ENCODE peak calls at places on chromosome 15, in ten cellular contexts. G is OCI-LY7; N is cardiac fibroblast; V is colonic mucosa; E is activated CD8-positive, alpha-beta T cell treated with anti-CD3 and anti-CD28 coated beads for 36 hours; H is endodermal cell; Z is neural crest cell; R is Calu3; U is GM06990; F is B cell. L is an unnamed sample.

GRCh38 chr15:27958911-27959598 is 140.1 kb downstream of the OCA2 start:
- DNase-seq in E (no peak), N (no peak), R (no peak), Z (no peak), F (no peak), H (no peak), V (no peak), G (peak), U (no peak), L (no peak)

GRCh38 chr15:90648137-90649070 is 68.7 kb upstream of the BLM start:
- DNase-seq in U (no peak), E (peak), Z (peak), V (peak), R (peak), N (peak), H (peak), F (peak), G (peak), L (peak)

GRCh38 chr15:36970522-36970921 is 129.8 kb downstream of the MEIS2 start:
- DNase-seq in R (no peak), U (no peak), H (no peak), N (no peak), F (no peak), E (no peak), G (no peak), Z (no peak), V (peak), L (no peak)

GRCh38 chr15:49863431-49864205 is 242.8 kb downstream of the DTWD1 start:
- DNase-seq in F (no peak), E (no peak), N (peak), V (no peak), G (no peak), R (no peak), H (no peak), U (no peak), Z (no peak), L (no peak)

GRCh38 chr15:55827204-55827603 is 84.3 kb upstream of the PRTG start:
- DNase-seq in E (peak), Z (no peak), F (no peak), R (no peak), V (no peak), H (no peak), U (no peak), N (no peak), G (no peak), L (no peak)

GRCh38 chr15:25795712-25796111 is 67.4 kb downstream of the ATP10A start:
- DNase-seq in N (no peak), G (peak), R (no peak), Z (no peak), E (no peak), V (peak), F (no peak), H (no peak), U (no peak), L (no peak)

GRCh38 chr15:45451265-45451664 is 71.3 kb downstream of the SLC30A4 start:
- DNase-seq in H (no peak), F (no peak), R (no peak), Z (no peak), V (peak), N (no peak), G (no peak), E (no peak), U (no peak), L (no peak)

GRCh38 chr15:89666147-89666857 is 11.0 kb upstream of the KIF7 start:
- DNase-seq in G (no peak), N (no peak), E (no peak), H (peak), F (no peak), Z (no peak), R (no peak), V (no peak), U (no peak), L (no peak)

GRCh38 chr15:59993041-59993750 is 10.9 kb upstream of the FOXB1 start:
- DNase-seq in Z (no peak), V (no peak), R (no peak), E (no peak), F (no peak), G (no peak), H (no peak), U (no peak), N (no peak), L (no peak)

GRCh38 chr15:60644903-60645302 is 166.0 kb upstream of the ICE2 start:
- DNase-seq in E (no peak), U (no peak), N (no peak), F (no peak), Z (no peak), V (no peak), H (no peak), G (no peak), R (no peak), L (no peak)

GRCh38 chr15:88258021-88258641 is 1.6 kb upstream of the NTRK3 start:
- DNase-seq in G (peak), R (no peak), H (peak), Z (no peak), E (peak), V (no peak), N (no peak), U (no peak), F (no peak), L (no peak)

GRCh38 chr15:39969871-39970270 is 36.0 kb downstream of the EIF2AK4 start:
- DNase-seq in V (peak), R (peak), G (no peak), N (peak), H (no peak), Z (no peak), U (no peak), F (no peak), E (peak), L (peak)

DNA sequence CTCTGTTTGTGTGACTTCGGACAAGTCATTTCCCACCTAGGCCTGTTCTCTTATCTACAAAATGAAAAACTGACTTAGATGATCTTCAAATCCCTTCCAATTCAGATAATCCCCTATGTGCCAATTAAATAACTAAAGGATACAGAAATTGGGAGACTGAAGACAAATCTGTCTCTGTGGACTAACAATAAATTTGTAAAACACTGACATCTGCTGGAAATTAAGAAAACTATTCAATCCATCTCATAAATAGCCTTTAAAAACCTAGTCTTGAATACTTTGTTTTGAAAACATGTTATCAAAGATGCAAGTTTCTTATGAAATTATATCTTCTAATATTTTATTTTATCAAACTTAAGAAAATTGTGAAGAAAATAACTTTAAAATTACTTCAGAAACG is 38.3 kb downstream of the MTHFS start:
- DNase-seq in E (no peak), Z (no peak), N (peak), G (no peak), V (no peak), U (no peak), H (no peak), F (no peak), R (no peak), L (no peak)
- TF ChIP-seq CTCF in E (no peak), Z (peak), N (no peak), G (peak), V (no peak), U (no peak), H (peak), F (no peak), R (no peak), L (no peak)

DNA sequence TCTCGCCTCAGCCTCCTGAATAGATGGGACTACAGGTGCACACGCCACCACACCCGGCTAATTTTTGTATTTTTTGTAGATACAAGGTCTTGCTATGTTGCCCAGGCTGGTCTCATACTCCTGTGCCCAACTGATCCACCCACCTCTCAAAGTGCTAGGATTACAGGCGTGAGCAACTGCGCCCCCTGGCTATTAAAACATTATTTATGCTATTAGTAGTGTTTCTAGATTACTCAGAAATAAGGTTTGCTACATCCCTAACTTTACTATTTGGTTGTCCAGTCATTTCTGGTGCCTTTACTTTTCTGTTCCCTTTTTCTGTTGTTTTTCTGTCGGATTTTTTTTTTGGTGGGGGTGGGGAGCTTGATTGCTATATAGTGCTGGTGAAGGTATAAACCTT is 393.6 kb upstream of the TPM1 start:
- DNase-seq in H (no peak), Z (no peak), V (no peak), U (peak), F (no peak), R (peak), G (peak), N (peak), E (no peak), L (no peak)
- TF ChIP-seq CTCF in H (peak), Z (peak), V (peak), U (peak), F (no peak), R (peak), G (peak), N (peak), E (no peak), L (no peak)

DNA sequence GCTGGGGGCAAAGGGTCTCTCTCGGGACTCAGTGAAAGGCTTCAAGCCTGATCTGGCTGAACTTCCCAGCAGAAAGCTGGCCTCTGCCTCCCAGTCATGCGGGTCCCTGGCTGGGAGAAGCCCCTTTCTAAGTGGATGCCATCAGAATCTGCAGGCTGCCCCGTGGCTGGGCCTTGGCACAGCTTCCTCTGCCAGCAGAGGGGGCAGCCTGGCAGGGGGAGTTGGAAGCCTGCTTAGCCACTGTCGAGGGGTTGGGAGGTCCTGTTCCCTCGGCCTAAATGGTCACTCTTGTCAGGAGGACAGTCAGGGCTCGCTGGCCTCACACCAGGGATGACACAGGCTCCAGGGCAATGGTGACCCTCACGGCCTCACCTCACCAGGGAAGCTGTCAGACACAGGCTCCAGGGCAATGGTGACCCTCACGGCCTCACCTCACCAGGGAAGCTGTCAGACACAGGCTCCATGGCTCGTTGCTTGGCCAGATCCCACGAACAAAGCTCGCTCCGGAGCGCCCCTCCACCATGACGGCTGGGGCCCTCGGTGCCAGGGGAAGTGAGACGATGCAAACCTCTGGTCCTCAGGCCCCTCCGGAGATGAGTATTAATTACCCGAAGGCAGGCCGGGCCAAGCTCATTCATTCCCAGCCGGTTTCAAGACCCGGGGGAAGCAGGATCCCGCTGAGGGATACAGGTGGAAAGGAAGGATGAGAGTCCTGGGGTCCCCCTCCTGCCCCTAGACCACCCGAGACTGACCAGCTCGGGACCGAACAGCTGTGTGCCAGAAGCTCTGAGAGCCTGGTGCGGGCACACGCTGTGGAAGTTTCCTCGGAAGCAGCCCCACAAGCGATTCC is 151.0 kb downstream of the CHSY1 start:
- DNase-seq in Z (no peak), V (no peak), F (no peak), H (peak), R (no peak), E (no peak), U (no peak), G (no peak), N (no peak), L (no peak)
- TF ChIP-seq CTCF in Z (no peak), V (no peak), F (no peak), H (no peak), R (no peak), E (no peak), U (no peak), G (no peak), N (no peak), L (no peak)

GRCh38 chr15:72685301-72685924 is 569 bp downstream of the HIGD2B start:
- DNase-seq in R (no peak), G (no peak), N (peak), E (peak), H (no peak), V (peak), F (no peak), U (no peak), Z (peak), L (no peak)
- TF ChIP-seq CTCF in R (no peak), G (no peak), N (no peak), E (no peak), H (no peak), V (no peak), F (no peak), U (no peak), Z (peak), L (peak)

DNA sequence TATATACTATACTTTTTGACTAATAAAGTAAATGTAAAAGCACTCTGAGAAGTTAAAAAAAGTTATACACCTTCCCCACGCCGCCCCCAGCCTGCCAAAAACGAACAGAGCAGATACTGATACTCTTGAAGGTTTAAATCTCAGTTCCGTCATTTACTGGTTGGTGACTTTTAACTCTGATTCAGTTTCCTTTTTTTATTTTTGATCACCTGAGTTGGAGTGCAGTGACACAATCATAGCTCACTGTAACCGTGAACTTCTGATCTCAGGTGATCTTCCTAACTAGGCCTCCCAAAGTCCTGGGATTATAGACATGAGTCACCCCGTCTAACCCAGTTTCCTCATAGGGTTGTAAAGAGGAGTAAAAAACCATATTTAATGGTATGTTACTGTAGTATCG is 3.3 kb upstream of the TIPIN start:
- DNase-seq in G (peak), U (no peak), F (no peak), E (no peak), N (no peak), Z (no peak), H (no peak), R (no peak), V (peak), L (peak)
- TF ChIP-seq CTCF in G (peak), U (no peak), F (no peak), E (no peak), N (no peak), Z (no peak), H (no peak), R (no peak), V (no peak), L (no peak)

DNA sequence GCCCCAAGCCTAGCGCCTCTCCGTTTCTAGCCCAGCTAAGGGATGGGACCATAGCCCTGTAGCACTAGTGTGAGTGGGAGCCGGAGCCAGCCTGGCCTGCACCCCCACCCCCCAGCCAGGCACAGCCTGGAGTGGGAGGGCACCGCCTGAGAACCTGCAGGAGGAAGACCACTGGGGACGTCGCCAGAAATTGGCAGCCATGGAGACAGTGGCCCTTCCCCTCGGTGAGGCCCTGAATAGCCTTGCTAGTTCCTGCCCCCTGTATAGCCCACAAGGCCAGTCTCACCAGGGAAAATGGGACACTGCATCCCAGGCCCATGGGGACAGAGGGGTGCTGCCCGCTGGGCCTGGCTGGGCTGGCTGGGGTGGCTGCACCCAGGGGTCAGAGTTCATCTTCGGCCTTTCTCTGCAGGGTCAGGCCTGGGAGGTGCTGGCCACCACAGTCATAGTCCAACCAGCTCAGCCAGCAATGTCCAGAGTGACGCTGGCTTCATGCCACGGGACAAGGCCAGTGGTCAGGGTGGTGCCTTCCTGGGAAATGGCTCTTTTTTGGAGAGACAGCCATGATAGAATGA is 22.5 kb upstream of the KLF13 start:
- DNase-seq in U (no peak), N (no peak), G (no peak), Z (no peak), E (no peak), F (no peak), V (no peak), R (no peak), H (peak), L (no peak)
- TF ChIP-seq CTCF in U (no peak), N (no peak), G (no peak), Z (no peak), E (no peak), F (no peak), V (no peak), R (no peak), H (no peak), L (no peak)

DNA sequence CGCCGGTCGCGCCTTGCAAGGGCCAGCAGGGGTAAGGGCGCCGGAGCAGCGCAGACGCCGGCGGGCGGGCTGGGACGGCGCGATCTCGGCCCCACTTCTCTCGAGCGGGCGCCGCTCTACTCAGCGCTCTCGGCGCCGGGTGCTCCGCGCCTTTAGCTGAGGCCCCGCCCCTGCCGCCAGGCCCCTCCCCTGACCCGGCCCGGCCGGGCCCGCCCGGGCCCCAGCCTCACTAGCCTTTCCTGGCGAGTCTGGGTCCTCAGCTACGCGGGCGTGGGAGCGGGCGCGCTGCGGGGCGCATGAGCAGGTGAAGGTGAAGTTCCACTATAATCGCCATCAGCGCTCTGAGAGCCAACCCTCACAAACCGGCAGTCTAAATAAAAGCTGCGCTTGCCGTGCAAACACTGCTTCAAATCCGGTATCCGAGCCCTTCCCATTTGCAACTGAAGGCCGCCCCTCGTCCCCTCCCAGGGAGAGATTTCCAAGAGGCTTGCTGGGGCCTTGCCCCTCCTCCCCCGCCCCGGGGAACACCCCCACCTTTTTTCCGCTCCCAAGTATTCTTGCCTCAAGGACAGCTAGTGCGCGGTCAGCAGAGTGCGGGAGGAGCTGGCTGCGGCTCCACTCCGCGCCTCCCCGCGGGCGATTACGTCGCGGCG is at the start of gene RPP25:
- DNase-seq in N (peak), V (peak), F (peak), R (peak), E (peak), H (peak), U (peak), G (peak), Z (peak), L (peak)
- TF ChIP-seq CTCF in N (no peak), V (no peak), F (no peak), R (no peak), E (no peak), H (no peak), U (no peak), G (no peak), Z (no peak), L (no peak)

GRCh38 chr15:85865070-85865684 is 70.5 kb upstream of the KLHL25 start:
- DNase-seq in G (peak), N (peak), F (no peak), H (peak), Z (peak), V (no peak), U (no peak), R (peak), E (peak), L (peak)
- TF ChIP-seq CTCF in G (peak), N (peak), F (no peak), H (peak), Z (peak), V (peak), U (peak), R (peak), E (peak), L (peak)

GRCh38 chr15:92954578-92954977 is 54.5 kb downstream of the CHD2 start:
- DNase-seq in V (no peak), N (no peak), E (peak), G (peak), R (peak), Z (no peak), H (no peak), U (no peak), F (no peak), L (no peak)
- TF ChIP-seq CTCF in V (no peak), N (peak), E (peak), G (peak), R (peak), Z (peak), H (peak), U (peak), F (peak), L (no peak)

DNA sequence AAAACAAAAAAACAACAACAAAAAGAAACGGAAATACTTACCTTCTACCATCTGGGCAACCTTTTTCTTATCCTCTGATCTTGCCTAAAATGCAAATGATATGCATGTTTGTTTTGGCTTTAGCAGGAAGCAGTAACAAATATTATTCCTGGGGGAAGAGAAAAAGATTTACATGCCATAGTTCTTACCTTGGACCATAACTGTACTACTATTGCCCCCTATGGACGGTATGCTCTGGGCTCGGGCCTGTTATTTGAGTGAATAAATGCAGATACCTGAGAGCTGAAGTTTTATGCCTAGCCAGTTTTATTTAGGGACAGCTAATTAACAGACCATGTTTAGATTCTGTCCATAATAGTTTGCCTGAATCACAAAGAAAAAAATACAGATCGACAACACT is 12.6 kb upstream of the STARD5 start:
- DNase-seq in E (peak), R (peak), Z (no peak), U (no peak), F (peak), N (peak), V (no peak), H (no peak), G (peak), L (no peak)
- TF ChIP-seq CTCF in E (peak), R (peak), Z (peak), U (peak), F (peak), N (peak), V (peak), H (peak), G (peak), L (no peak)

L was measured in transverse colon.